ENCODE peak calls at places on chromosomes 12 and 14, in four cellular contexts. K is PC-3, W is mammary epithelial cell, V is GM23248. L is an unnamed sample.

GRCh38 chr12:5138256-5138655 is 94.6 kb downstream of the KCNA5 start:
- DNase-seq in K (no peak), W (no peak), V (peak; percentile 52), L (no peak)

GRCh38 chr14:30874120-30874998 is at the start of gene COCH:
- DNase-seq in K (peak; percentile 45), W (no peak), V (peak; percentile 16), L (peak; percentile 79)

GRCh38 chr12:2578772-2579171 is 216.0 kb upstream of the FKBP4 start:
- DNase-seq in K (no peak), W (no peak), V (no peak), L (no peak)

GRCh38 chr12:131370321-131370720 is 340.6 kb upstream of the SFSWAP start:
- DNase-seq in K (no peak), W (no peak), V (no peak), L (no peak)

GRCh38 chr12:4031703-4032291 is 158.6 kb upstream of the PARP11 start:
- DNase-seq in K (peak; percentile 28), W (peak; percentile 69), V (peak; percentile 27), L (no peak)

GRCh38 chr12:132806857-132807256 is 21.8 kb downstream of the GOLGA3 start:
- DNase-seq in K (no peak), W (no peak), V (peak; percentile 15), L (no peak)

GRCh38 chr12:106446429-106447092 is 89.0 kb downstream of the POLR3B start:
- DNase-seq in K (no peak), W (no peak), V (no peak), L (no peak)

GRCh38 chr12:52156757-52157565 is 34.9 kb downstream of the KRT80 start:
- DNase-seq in K (peak; percentile 86), W (peak; percentile 80), V (peak; percentile 65), L (peak; percentile 74)

GRCh38 chr14:54299393-54300363 is 97.1 kb upstream of the CDKN3 start:
- DNase-seq in K (no peak), W (no peak), V (no peak), L (no peak)

GRCh38 chr12:15152864-15153263 is 68.4 kb downstream of the RERG start:
- DNase-seq in K (peak; percentile 39), W (peak; percentile 34), V (peak; percentile 61), L (peak; percentile 22)

GRCh38 chr12:14664434-14665023 is 31.9 kb downstream of the GUCY2C start:
- DNase-seq in K (peak; percentile 66), W (peak; percentile 23), V (peak; percentile 60), L (peak; percentile 65)

GRCh38 chr12:96155781-96156180 is 38.4 kb upstream of the ELK3 start:
- DNase-seq in K (no peak), W (no peak), V (no peak), L (no peak)

GRCh38 chr12:946212-946611 is 3.3 kb downstream of the RAD52 start:
- DNase-seq in K (no peak), W (no peak), V (peak; percentile 36), L (no peak)

GRCh38 chr14:105088812-105089745 is 23.8 kb upstream of the GPR132 start:
- DNase-seq in K (no peak), W (no peak), V (peak; percentile 38), L (no peak)

GRCh38 chr14:105086833-105087307 is 21.6 kb upstream of the GPR132 start:
- DNase-seq in K (peak; percentile 84), W (peak; percentile 76), V (peak; percentile 91), L (peak; percentile 76)

GRCh38 chr14:105087963-105088811 is 23.0 kb upstream of the GPR132 start:
- DNase-seq in K (peak; percentile 72), W (peak; percentile 64), V (peak; percentile 84), L (no peak)

GRCh38 chr14:105085766-105086165 is 20.5 kb upstream of the GPR132 start:
- DNase-seq in K (no peak), W (no peak), V (no peak), L (no peak)

GRCh38 chr14:105087308-105087962 is 22.2 kb upstream of the GPR132 start:
- DNase-seq in K (peak; percentile 53), W (peak; percentile 88), V (peak; percentile 86), L (peak; percentile 53)
- TF ChIP-seq EZH2 in K (no peak), W (no peak), V (no peak), L (no peak)

DNA sequence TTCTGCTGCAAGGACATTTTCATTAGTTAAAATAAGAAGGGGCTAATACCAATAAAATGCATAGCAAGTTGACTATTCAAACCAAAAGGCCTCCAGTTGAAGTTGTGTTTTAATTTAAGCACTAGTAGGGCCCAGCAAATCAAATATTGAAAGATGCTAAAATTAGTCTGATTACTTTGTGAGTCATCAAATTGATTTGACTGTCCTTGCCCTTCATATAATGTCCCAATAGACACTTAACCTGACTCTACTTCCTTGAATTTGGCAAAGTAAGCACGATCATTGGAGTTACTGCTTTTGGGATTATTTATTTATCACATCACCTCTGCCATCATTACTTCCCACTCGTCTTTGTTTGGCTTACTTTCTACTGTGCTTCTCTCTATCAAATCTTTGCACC is 798.5 kb downstream of the DIO2 start:
- DNase-seq in K (peak; percentile 51), W (no peak), V (no peak), L (no peak)
- H3K9me3 ChIP-seq in K (peaks cover 5% of the 10 kb centered on the region), W (no peaks in the 10 kb centered on the region), V (no peaks in the 10 kb centered on the region), L (no peaks in the 10 kb centered on the region)

DNA sequence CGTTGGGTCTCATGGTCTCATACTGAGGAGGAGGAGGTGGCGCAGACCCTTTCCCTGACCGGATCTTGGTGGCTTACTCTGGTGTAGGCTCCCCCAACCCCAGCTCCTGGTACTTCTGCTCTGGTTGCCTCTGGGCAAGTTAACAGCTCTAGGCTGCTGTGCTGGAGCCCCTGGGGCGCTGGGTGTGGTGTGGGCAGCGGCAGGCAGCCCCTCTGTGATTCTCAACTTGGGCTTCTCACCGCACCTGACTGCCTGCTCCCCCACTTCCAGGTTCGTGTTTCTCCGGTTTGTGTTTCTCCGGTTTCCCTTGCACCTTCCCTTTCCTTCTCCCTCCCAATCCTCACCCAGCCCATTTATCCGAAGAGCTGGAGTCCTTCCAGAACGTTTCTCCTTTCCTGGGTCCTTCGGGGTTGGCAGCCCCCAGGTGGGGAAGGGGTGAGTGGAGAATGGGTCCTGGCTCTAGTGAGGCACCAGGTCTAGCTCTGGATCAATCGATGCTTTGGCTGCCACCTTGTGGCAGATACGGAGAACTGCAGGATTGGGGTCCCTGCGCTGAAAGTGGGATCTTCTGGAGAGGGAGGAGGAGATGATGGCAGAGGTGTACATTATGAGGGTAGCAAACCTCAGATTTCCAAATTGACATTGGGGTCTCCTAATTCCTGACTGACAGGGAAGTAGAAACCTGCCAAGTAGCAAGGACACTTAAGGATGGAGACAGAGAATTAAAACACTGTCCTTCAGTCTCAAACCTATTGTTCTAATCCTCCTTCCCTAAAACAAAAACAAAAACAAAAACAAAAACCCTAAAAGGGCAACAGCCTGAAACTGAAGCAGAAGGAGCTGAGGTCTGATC is 8.3 kb downstream of the CISTR start:
- DNase-seq in K (peak; percentile 85), W (peak; percentile 46), V (peak; percentile 65), L (peak; percentile 76)
- TF ChIP-seq EZH2 in K (no peak), W (no peak), V (no peak), L (no peak)

DNA sequence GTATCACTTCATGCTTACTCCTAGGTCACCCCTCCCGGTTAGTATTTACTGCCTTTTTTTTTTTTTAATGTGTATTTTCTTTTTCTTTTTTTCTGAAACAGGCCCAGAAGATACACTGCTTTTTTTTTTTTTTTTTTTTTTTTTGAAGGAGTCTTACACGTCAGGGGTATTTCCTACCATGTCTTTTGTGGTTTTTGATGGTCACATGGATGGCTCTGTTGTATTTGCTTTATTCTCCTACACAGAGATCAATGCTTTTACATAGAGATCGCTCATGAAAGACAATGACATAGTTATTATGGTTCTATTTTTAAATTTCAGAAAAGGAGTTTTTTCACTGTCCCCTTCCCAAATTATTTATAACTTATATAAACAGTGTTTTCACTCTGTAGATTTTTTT is 32.1 kb downstream of the BHLHE41 start:
- DNase-seq in K (no peak), W (no peak), V (no peak), L (no peak)
- H3K9me3 ChIP-seq in K (no peaks in the 10 kb centered on the region), W (no peaks in the 10 kb centered on the region), V (no peaks in the 10 kb centered on the region), L (no peaks in the 10 kb centered on the region)

GRCh38 chr12:42603246-42603645 is 13.7 kb upstream of the PRICKLE1 start:
- DNase-seq in K (no peak), W (no peak), V (no peak), L (no peak)
- TF ChIP-seq EZH2 in K (no peak), W (no peak), V (no peak), L (no peak)

DNA sequence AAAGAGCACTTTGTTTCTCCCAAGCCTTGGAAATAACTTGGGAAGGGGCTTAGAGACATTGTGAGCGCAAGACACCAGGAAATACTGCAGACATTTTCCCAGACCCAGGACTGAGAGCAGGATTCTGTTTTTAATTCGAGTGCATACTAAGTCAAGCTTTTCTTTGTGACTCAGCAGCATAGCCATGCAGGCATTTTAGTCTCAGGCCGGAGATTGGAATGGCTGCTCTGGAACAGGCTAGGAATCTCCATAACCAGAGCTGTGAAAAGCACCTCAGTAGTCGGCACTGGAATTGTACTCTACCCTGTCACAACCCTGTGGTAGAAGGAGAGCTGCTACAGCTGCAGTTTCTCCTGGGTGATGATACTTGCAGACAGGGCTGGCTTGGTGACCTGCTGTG is 28.9 kb upstream of the GARIN6 start:
- DNase-seq in K (no peak), W (no peak), V (peak; percentile 39), L (no peak)
- H3K9me3 ChIP-seq in K (no peaks in the 10 kb centered on the region), W (no peaks in the 10 kb centered on the region), V (no peaks in the 10 kb centered on the region), L (no peaks in the 10 kb centered on the region)

GRCh38 chr14:74488788-74489397 is 4.2 kb downstream of the NPC2 start:
- DNase-seq in K (peak; percentile 93), W (peak; percentile 54), V (peak; percentile 47), L (peak; percentile 11)

GRCh38 chr14:74491952-74492351 is 1.2 kb downstream of the NPC2 start:
- DNase-seq in K (peak; percentile 60), W (peak; percentile 54), V (peak; percentile 64), L (peak; percentile 24)

GRCh38 chr14:74493343-74494261 is at the start of gene ISCA2:
- DNase-seq in K (peak; percentile 99), W (peak; percentile 99), V (peak; percentile 100), L (peak; percentile 100)

GRCh38 chr14:74495356-74495755 is 1.8 kb downstream of the ISCA2 start:
- DNase-seq in K (no peak), W (no peak), V (no peak), L (no peak)

GRCh38 chr14:74492413-74493342 is at the start of gene NPC2:
- DNase-seq in K (peak; percentile 19), W (no peak), V (peak; percentile 47), L (no peak)
- TF ChIP-seq EZH2 in K (no peak), W (no peak), V (no peak), L (no peak)

GRCh38 chr14:105899657-105900397 is 373.4 kb downstream of the TMEM121 start:
- DNase-seq in K (no peak), W (no peak), V (no peak), L (no peak)
- H3K9me3 ChIP-seq in K (no peaks in the 10 kb centered on the region), W (peaks cover 23% of the 10 kb centered on the region), V (no peaks in the 10 kb centered on the region), L (no peaks in the 10 kb centered on the region)

DNA sequence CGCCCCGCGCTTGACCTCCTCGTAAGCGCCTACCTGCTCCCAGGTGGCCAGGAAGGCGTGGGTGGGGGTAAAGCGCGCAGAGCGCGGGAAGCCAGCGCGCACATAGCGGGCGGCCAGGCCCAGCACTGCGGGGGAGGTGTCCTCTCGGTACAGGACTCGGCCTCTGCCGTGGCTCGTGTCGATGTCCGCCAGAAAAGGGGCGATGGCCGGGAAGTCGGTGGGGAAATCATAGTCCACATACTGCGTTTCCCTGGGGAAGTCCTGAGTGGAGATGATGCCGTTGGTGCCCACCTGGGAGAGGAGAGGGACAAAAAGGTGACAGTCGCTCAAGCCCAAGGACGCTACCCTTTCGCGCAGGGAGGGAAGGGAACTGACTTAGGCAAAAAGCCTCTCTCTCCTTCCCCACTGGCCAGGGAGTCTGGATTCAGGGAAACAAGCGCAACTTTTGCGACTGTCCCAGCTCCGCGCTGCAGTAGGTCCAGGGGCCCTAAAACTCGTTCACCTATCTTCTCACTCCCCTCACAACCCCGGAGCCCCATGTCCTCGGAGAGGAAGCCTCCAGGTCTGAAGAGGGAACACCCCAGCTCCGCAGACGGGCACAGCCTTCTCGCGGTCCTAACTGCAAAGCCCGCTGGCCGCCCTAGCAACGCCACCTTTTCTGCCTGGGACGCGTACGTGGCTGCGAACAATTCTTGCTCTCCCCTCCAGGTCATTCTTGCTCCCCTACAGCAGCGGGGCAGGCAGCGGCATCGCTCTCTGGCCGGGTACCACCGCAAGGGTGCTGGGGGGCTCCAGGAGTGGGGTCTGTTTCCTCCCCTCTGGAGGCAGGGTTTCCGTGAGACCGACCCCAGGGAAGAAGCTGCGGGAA is 752 bp downstream of the NID2 start:
- DNase-seq in K (peak; percentile 26), W (no peak), V (peak; percentile 80), L (peak; percentile 40)
- TF ChIP-seq EZH2 in K (no peak), W (no peak), V (no peak), L (no peak)

L was measured in A673.